ENCODE peak calls at places on chromosome 4, in five cellular contexts. One of them, this sample, is unnamed.

GRCh38 chr4:24104173-24104572 is 214.3 kb upstream of the PPARGC1A start:
- DNase-seq in neural progenitor cell: no peak
- DNase-seq in uterus: no peak
- DNase-seq in iPS-NIHi11: no peak
- DNase-seq in activated CD4-positive, alpha-beta memory T cell treated with anti-CD3 and anti-CD28 coated beads for 36 hours: no peak
- DNase-seq in this sample: no peak

GRCh38 chr4:71211748-71212147 is 127.1 kb upstream of the SLC4A4 start:
- DNase-seq in neural progenitor cell: no peak
- DNase-seq in activated CD4-positive, alpha-beta memory T cell treated with anti-CD3 and anti-CD28 coated beads for 36 hours: no peak
- DNase-seq in iPS-NIHi11: no peak
- DNase-seq in uterus: peak
- DNase-seq in this sample: no peak

GRCh38 chr4:152957437-152958185 is 21.5 kb downstream of the FHDC1 start:
- DNase-seq in activated CD4-positive, alpha-beta memory T cell treated with anti-CD3 and anti-CD28 coated beads for 36 hours: no peak
- DNase-seq in uterus: no peak
- DNase-seq in iPS-NIHi11: no peak
- DNase-seq in neural progenitor cell: no peak
- DNase-seq in this sample: peak

GRCh38 chr4:78414116-78414515 is 137.5 kb upstream of the ANXA3 start:
- DNase-seq in activated CD4-positive, alpha-beta memory T cell treated with anti-CD3 and anti-CD28 coated beads for 36 hours: no peak
- DNase-seq in iPS-NIHi11: no peak
- DNase-seq in uterus: no peak
- DNase-seq in neural progenitor cell: no peak
- DNase-seq in this sample: no peak

GRCh38 chr4:26217429-26217828 is 103.4 kb upstream of the RBPJ start:
- DNase-seq in uterus: no peak
- DNase-seq in neural progenitor cell: no peak
- DNase-seq in activated CD4-positive, alpha-beta memory T cell treated with anti-CD3 and anti-CD28 coated beads for 36 hours: no peak
- DNase-seq in iPS-NIHi11: no peak
- DNase-seq in this sample: no peak

GRCh38 chr4:145482209-145483021 is 762 bp downstream of the SMAD1 start:
- DNase-seq in iPS-NIHi11: peak
- DNase-seq in uterus: peak
- DNase-seq in activated CD4-positive, alpha-beta memory T cell treated with anti-CD3 and anti-CD28 coated beads for 36 hours: peak
- DNase-seq in neural progenitor cell: peak
- DNase-seq in this sample: peak

GRCh38 chr4:86924805-86925204 is 10.0 kb upstream of the AFF1 start:
- DNase-seq in iPS-NIHi11: no peak
- DNase-seq in uterus: no peak
- DNase-seq in neural progenitor cell: no peak
- DNase-seq in activated CD4-positive, alpha-beta memory T cell treated with anti-CD3 and anti-CD28 coated beads for 36 hours: no peak
- DNase-seq in this sample: no peak

GRCh38 chr4:38449506-38450174 is 214.4 kb upstream of the KLF3 start:
- DNase-seq in activated CD4-positive, alpha-beta memory T cell treated with anti-CD3 and anti-CD28 coated beads for 36 hours: no peak
- DNase-seq in uterus: no peak
- DNase-seq in neural progenitor cell: no peak
- DNase-seq in iPS-NIHi11: peak
- DNase-seq in this sample: no peak

GRCh38 chr4:5774416-5775056 is 63.5 kb downstream of the EVC start:
- DNase-seq in neural progenitor cell: no peak
- DNase-seq in uterus: no peak
- DNase-seq in activated CD4-positive, alpha-beta memory T cell treated with anti-CD3 and anti-CD28 coated beads for 36 hours: no peak
- DNase-seq in iPS-NIHi11: no peak
- DNase-seq in this sample: peak

GRCh38 chr4:55080174-55080865 is 45.1 kb downstream of the KDR start:
- DNase-seq in uterus: no peak
- DNase-seq in neural progenitor cell: no peak
- DNase-seq in activated CD4-positive, alpha-beta memory T cell treated with anti-CD3 and anti-CD28 coated beads for 36 hours: no peak
- DNase-seq in iPS-NIHi11: no peak
- DNase-seq in this sample: no peak

GRCh38 chr4:187711586-187711985 is 284.0 kb upstream of the ZFP42 start:
- DNase-seq in activated CD4-positive, alpha-beta memory T cell treated with anti-CD3 and anti-CD28 coated beads for 36 hours: no peak
- DNase-seq in iPS-NIHi11: no peak
- DNase-seq in uterus: no peak
- DNase-seq in neural progenitor cell: no peak
- DNase-seq in this sample: no peak

GRCh38 chr4:15250021-15250441 is 177.8 kb upstream of the C1QTNF7 start:
- DNase-seq in neural progenitor cell: no peak
- DNase-seq in uterus: no peak
- DNase-seq in iPS-NIHi11: no peak
- DNase-seq in activated CD4-positive, alpha-beta memory T cell treated with anti-CD3 and anti-CD28 coated beads for 36 hours: no peak
- DNase-seq in this sample: no peak

GRCh38 chr4:166903408-166903807 is 330.9 kb downstream of the SPOCK3 start:
- DNase-seq in neural progenitor cell: no peak
- DNase-seq in uterus: no peak
- DNase-seq in activated CD4-positive, alpha-beta memory T cell treated with anti-CD3 and anti-CD28 coated beads for 36 hours: no peak
- DNase-seq in iPS-NIHi11: no peak
- DNase-seq in this sample: peak

GRCh38 chr4:158302076-158302866 is 92.0 kb downstream of the TMEM144 start:
- DNase-seq in neural progenitor cell: no peak
- DNase-seq in iPS-NIHi11: no peak
- DNase-seq in activated CD4-positive, alpha-beta memory T cell treated with anti-CD3 and anti-CD28 coated beads for 36 hours: no peak
- DNase-seq in uterus: no peak
- DNase-seq in this sample: no peak

GRCh38 chr4:76779740-76780459 is 118.0 kb downstream of the SOWAHB start:
- DNase-seq in neural progenitor cell: no peak
- DNase-seq in iPS-NIHi11: no peak
- DNase-seq in activated CD4-positive, alpha-beta memory T cell treated with anti-CD3 and anti-CD28 coated beads for 36 hours: no peak
- DNase-seq in uterus: no peak
- DNase-seq in this sample: no peak

GRCh38 chr4:76969493-76969892 is 19.9 kb downstream of the SEPTIN11 start:
- DNase-seq in activated CD4-positive, alpha-beta memory T cell treated with anti-CD3 and anti-CD28 coated beads for 36 hours: no peak
- DNase-seq in iPS-NIHi11: no peak
- DNase-seq in neural progenitor cell: no peak
- DNase-seq in uterus: no peak
- DNase-seq in this sample: no peak

GRCh38 chr4:41307633-41308032 is 50.9 kb downstream of the UCHL1 start:
- DNase-seq in uterus: no peak
- DNase-seq in activated CD4-positive, alpha-beta memory T cell treated with anti-CD3 and anti-CD28 coated beads for 36 hours: no peak
- DNase-seq in iPS-NIHi11: no peak
- DNase-seq in neural progenitor cell: no peak
- DNase-seq in this sample: no peak

GRCh38 chr4:75490155-75490554 is 24.0 kb downstream of the RCHY1 start:
- DNase-seq in iPS-NIHi11: no peak
- DNase-seq in activated CD4-positive, alpha-beta memory T cell treated with anti-CD3 and anti-CD28 coated beads for 36 hours: no peak
- DNase-seq in uterus: no peak
- DNase-seq in neural progenitor cell: peak
- DNase-seq in this sample: no peak

GRCh38 chr4:30718021-30718888 is 1.9 kb upstream of the PCDH7 start:
- DNase-seq in uterus: peak
- DNase-seq in iPS-NIHi11: peak
- DNase-seq in neural progenitor cell: peak
- DNase-seq in activated CD4-positive, alpha-beta memory T cell treated with anti-CD3 and anti-CD28 coated beads for 36 hours: no peak
- DNase-seq in this sample: peak